ENCODE peak calls at places on chromosome 12, in nine cellular contexts. C is astrocyte of the spinal cord; W is thyroid gland; N is heart left ventricle; Z is CD4-positive, CD25-positive, alpha-beta regulatory T cell; D is skeletal muscle cell; V is GM12865; G is dorsolateral prefrontal cortex; A is fibroblast of mammary gland. X is an unnamed sample.

GRCh38 chr12:119208626-119209061 is 29.9 kb downstream of the HSPB8 start:
- DNase-seq in C (no peak), W (peak; percentile 16), N (peak; percentile 93), Z (no peak), D (peak; percentile 32), V (no peak), G (peak; percentile 51), A (peak; percentile 68), X (no peak)

GRCh38 chr12:100672075-100672592 is 98.7 kb downstream of the GAS2L3 start:
- DNase-seq in C (no peak), W (peak; percentile 8), N (no peak), Z (peak; percentile 2), D (no peak), V (peak; percentile 45), G (no peak), A (peak; percentile 12), X (no peak)

GRCh38 chr12:107127482-107128185 is 34.3 kb upstream of the CRY1 start:
- DNase-seq in C (no peak), W (no peak), N (no peak), Z (no peak), D (no peak), V (no peak), G (no peak), A (no peak), X (no peak)

GRCh38 chr12:29921307-29921706 is 137.6 kb upstream of the TMTC1 start:
- DNase-seq in C (peak; percentile 29), W (no peak), N (no peak), Z (no peak), D (no peak), V (no peak), G (no peak), A (peak; percentile 57), X (no peak)

GRCh38 chr12:54251667-54252284 is 28.1 kb downstream of the CBX5 start:
- DNase-seq in C (peak; percentile 51), W (no peak), N (no peak), Z (peak; percentile 70), D (no peak), V (peak; percentile 56), G (no peak), A (peak; percentile 60), X (no peak)

GRCh38 chr12:96434107-96434506 is 33.9 kb upstream of the CDK17 start:
- DNase-seq in C (peak; percentile 97), W (no peak), N (no peak), Z (peak; percentile 94), D (peak; percentile 97), V (peak; percentile 82), G (no peak), A (peak; percentile 99), X (peak; percentile 97)

GRCh38 chr12:52687527-52688385 is 7.5 kb upstream of the KRT1 start:
- DNase-seq in C (no peak), W (peak; percentile 5), N (no peak), Z (no peak), D (no peak), V (no peak), G (no peak), A (no peak), X (no peak)

GRCh38 chr12:124111006-124111405 is 138.0 kb downstream of the ZNF664 start:
- DNase-seq in C (no peak), W (no peak), N (no peak), Z (no peak), D (no peak), V (no peak), G (no peak), A (no peak), X (no peak)

GRCh38 chr12:24668563-24668962 is 280.3 kb downstream of the BCAT1 start:
- DNase-seq in C (no peak), W (no peak), N (no peak), Z (no peak), D (no peak), V (no peak), G (no peak), A (peak; percentile 19), X (no peak)

GRCh38 chr12:32755051-32755653 is 545 bp downstream of the YARS2 start:
- DNase-seq in C (peak; percentile 79), W (peak; percentile 58), N (peak; percentile 72), Z (peak; percentile 84), D (peak; percentile 41), V (peak; percentile 91), G (peak; percentile 53), A (peak; percentile 86), X (peak; percentile 49)
- H3K4me3 ChIP-seq in C (peak overlapping the region; percentile 100), W (peak overlapping the region; percentile 73), N (peak overlapping the region; percentile 83), Z (peak overlapping the region; percentile 94), D (peak overlapping the region; percentile 100), V (peak overlapping the region; percentile 88), G (peak overlapping the region; percentile 97), A (peak overlapping the region; percentile 98), X (peak overlapping the region; percentile 75)

DNA sequence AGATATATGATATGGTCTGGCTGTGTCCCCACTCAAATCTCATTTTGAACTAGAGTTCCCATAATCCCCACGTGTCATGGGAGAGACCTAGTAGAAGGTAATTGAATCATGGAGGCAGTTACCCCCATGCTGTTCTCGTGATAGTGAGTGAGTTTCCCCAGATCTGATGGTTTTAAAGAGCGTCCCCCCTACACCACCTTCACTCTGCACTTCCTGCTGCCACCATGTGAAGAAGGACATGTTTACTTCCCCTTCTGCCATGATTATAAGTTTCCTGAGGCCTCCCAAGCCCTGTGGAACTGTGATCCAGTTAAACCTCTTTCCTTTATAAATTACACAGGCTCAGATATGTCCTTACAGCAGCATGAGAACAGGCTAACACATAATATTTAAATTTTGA is 21.4 kb upstream of the DRAM1 start:
- DNase-seq in C (no peak), W (no peak), N (no peak), Z (no peak), D (no peak), V (no peak), G (no peak), A (no peak), X (no peak)
- H3K4me3 ChIP-seq in C (no peak overlapping the region), W (no peak overlapping the region), N (no peak overlapping the region), Z (no peak overlapping the region), D (no peak overlapping the region), V (no peak overlapping the region), G (no peak overlapping the region), A (no peak overlapping the region), X (no peak overlapping the region)

DNA sequence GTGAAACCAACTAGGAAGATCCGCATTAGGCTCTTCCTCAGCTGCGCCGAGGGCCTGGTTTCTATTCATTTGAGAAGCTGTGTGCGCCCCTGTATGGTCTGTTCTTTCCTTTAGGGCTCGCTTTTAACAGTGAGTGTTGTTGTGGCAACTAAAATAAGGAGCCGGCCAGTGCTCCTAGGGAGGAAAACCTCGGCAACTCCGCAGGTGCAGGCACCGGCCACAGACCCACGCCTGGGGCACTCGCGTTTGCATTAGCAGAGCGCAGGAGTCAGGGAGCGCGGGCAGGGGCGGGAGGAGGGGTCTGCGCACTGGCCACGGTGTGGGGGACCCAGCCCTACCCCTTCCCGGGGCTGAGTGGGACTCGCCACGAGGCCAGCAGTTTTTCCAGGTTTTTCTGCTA is 50.5 kb downstream of the STX2 start:
- DNase-seq in C (no peak), W (no peak), N (no peak), Z (no peak), D (no peak), V (no peak), G (no peak), A (no peak), X (no peak)
- H3K4me3 ChIP-seq in C (no peak overlapping the region), W (no peak overlapping the region), N (no peak overlapping the region), Z (no peak overlapping the region), D (no peak overlapping the region), V (no peak overlapping the region), G (no peak overlapping the region), A (no peak overlapping the region), X (no peak overlapping the region)

GRCh38 chr12:57765003-57765697 is 1.7 kb downstream of the CYP27B1 start:
- DNase-seq in C (no peak), W (peak; percentile 53), N (no peak), Z (peak; percentile 56), D (no peak), V (peak; percentile 61), G (no peak), A (no peak), X (no peak)
- H3K4me3 ChIP-seq in C (peak overlapping the region; percentile 17), W (peak overlapping the region; percentile 37), N (peak overlapping the region; percentile 41), Z (peak overlapping the region; percentile 55), D (peak overlapping the region; percentile 32), V (peak overlapping the region; percentile 63), G (peak overlapping the region; percentile 16), A (peak overlapping the region; percentile 23), X (peak overlapping the region; percentile 29)

DNA sequence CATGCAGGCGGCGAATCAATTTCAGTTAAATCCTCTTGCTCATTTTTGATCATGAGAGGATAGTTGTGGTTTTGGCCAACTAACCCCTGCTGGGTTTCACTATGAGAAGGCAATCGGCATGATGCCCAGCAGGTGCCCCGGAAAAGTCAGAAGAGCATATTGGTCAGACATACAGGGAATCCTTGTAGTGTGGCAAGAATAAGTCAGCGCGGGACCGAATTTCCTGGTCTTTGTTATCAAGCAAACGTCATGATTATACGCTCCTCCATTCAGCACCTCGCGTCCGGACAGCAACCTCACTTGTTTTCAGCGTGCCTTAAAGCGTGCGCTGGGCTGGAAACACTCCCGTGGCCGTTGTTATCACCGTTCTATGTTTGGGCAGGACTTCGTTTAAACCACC is 1.8 kb downstream of the TBC1D30 start:
- DNase-seq in C (peak; percentile 61), W (peak; percentile 75), N (peak; percentile 56), Z (peak; percentile 55), D (no peak), V (peak; percentile 83), G (peak; percentile 35), A (peak; percentile 56), X (no peak)
- H3K4me3 ChIP-seq in C (no peak overlapping the region), W (no peak overlapping the region), N (no peak overlapping the region), Z (no peak overlapping the region), D (no peak overlapping the region), V (peak overlapping the region; percentile 59), G (peak overlapping the region; percentile 64), A (no peak overlapping the region), X (no peak overlapping the region)

GRCh38 chr12:1612196-1612595 is 16.8 kb upstream of the WNT5B start:
- DNase-seq in C (no peak), W (no peak), N (no peak), Z (no peak), D (no peak), V (no peak), G (no peak), A (no peak), X (no peak)
- H3K4me3 ChIP-seq in C (peak overlapping the region; percentile 3), W (no peak overlapping the region), N (no peak overlapping the region), Z (no peak overlapping the region), D (no peak overlapping the region), V (no peak overlapping the region), G (peak overlapping the region; percentile 12), A (peak overlapping the region; percentile 15), X (peak overlapping the region; percentile 37)

DNA sequence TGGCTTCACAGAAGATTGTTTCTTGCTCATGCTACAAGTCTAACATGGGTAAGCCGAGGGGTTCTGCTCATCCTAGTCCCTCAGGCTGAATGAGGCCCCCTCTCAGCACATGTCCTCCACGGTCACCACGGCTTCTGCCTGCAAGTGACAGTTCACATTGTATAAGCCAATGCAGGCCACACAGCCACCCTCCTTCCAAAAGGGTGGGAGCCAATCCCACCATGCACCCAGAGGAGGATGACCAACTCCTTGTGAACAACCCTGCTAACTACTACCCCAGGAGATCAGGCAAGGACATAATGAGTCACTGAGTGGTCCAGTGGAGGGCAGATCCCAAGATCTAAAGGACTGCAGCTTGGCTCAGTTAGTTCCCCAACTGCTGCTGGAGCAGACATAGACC is 6.1 kb downstream of the SPRING1 start:
- DNase-seq in C (no peak), W (no peak), N (no peak), Z (no peak), D (no peak), V (no peak), G (no peak), A (peak; percentile 14), X (no peak)
- H3K4me3 ChIP-seq in C (no peak overlapping the region), W (no peak overlapping the region), N (no peak overlapping the region), Z (no peak overlapping the region), D (no peak overlapping the region), V (no peak overlapping the region), G (no peak overlapping the region), A (no peak overlapping the region), X (no peak overlapping the region)

GRCh38 chr12:14962180-14962579 is 779 bp upstream of the ARHGDIB start:
- DNase-seq in C (no peak), W (no peak), N (no peak), Z (peak; percentile 52), D (no peak), V (peak; percentile 34), G (no peak), A (no peak), X (no peak)
- H3K4me3 ChIP-seq in C (no peak overlapping the region), W (peak overlapping the region; percentile 22), N (peak overlapping the region; percentile 60), Z (peak overlapping the region; percentile 100), D (no peak overlapping the region), V (peak overlapping the region; percentile 98), G (no peak overlapping the region), A (no peak overlapping the region), X (no peak overlapping the region)

X was measured in AG04450.